ENCODE peak calls at places on chromosomes 7 and 10, in five cellular contexts. L is kidney, Y is psoas muscle, A is A549, E is Caco-2. Q is an unnamed sample.

GRCh38 chr10:133357293-133358151 is at the start of gene FUOM:
- DNase-seq in A (peak), E (peak), L (no peak), Y (peak), Q (peak)

GRCh38 chr7:140646931-140647647 is 6.5 kb upstream of the DENND2A start:
- DNase-seq in A (peak), Y (no peak), E (peak), L (no peak), Q (peak)

GRCh38 chr10:30092151-30092790 is 32.9 kb upstream of the JCAD start:
- DNase-seq in A (no peak), Y (no peak), E (no peak), L (no peak), Q (no peak)

GRCh38 chr10:112758961-112759360 is 191.1 kb upstream of the TCF7L2 start:
- DNase-seq in A (no peak), Y (no peak), E (no peak), L (no peak), Q (no peak)

GRCh38 chr10:67883710-67884312 is 645 bp upstream of the SIRT1 start:
- DNase-seq in Y (no peak), A (no peak), E (no peak), L (no peak), Q (no peak)

GRCh38 chr10:33507662-33508425 is 173.4 kb upstream of the NRP1 start:
- DNase-seq in L (no peak), E (peak), Y (no peak), A (peak), Q (no peak)

GRCh38 chr7:55970561-55970960 is 6.2 kb downstream of the NIPSNAP2 start:
- DNase-seq in L (no peak), E (no peak), A (no peak), Y (no peak), Q (no peak)

GRCh38 chr10:52740913-52741675 is 31.5 kb downstream of the MBL2 start:
- DNase-seq in A (peak), L (no peak), E (peak), Y (peak), Q (peak)

GRCh38 chr7:19526639-19527038 is 182.2 kb downstream of the POLR1F start:
- DNase-seq in A (no peak), Y (no peak), L (no peak), E (no peak), Q (no peak)

GRCh38 chr7:157840913-157841756 is 504.3 kb downstream of the DNAJB6 start:
- DNase-seq in L (peak), Y (no peak), E (no peak), A (no peak), Q (peak)

GRCh38 chr10:44975487-44976331 is 2.9 kb downstream of the DEPP1 start:
- DNase-seq in L (peak), A (peak), Y (no peak), E (peak), Q (peak)

GRCh38 chr10:12638103-12638502 is 288.8 kb downstream of the CAMK1D start:
- DNase-seq in E (peak), L (no peak), Y (no peak), A (peak), Q (no peak)
- H3K4me3 ChIP-seq in E (no peak), L (no peak), Y (no peak), A (no peak), Q (no peak)

DNA sequence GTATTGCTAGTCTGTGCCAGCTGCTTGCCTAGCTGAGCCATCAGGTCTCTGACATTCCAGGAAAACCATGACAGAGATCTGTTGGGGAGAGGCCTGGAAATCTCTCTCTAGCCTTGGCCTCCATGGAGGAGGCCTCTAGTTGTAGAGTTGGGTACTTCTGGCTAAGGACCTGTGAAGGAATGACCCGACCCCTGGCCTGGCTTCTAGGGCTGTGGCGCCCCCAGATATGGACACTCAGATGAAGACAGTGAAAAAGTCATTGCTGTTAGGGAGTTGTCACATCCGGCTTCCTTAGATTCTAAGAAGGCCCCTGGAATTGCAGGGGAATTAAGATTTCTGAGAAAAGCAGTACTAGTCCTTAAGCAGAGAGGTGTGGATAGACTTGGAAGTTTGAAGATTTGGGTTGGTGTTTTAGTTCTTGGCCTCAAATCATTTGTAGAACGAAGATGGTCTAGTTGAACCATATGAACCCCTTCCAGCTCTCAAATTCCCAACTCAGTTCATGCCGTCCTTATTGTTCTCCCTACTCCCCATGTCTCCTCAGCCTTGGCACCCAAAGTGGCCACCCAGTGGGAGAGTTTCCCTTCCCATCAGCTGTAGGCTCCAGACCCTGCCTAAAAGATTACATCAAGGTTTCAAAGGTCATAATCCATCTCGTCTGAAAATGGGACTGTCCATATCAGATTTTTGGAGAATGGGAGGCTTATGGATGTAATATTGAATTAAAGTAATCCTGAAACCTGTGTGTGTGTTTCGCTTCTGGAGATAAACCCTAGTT is 7.0 kb downstream of the HHEX start:
- DNase-seq in A (peak), L (no peak), Y (no peak), E (no peak), Q (peak)
- H3K4me3 ChIP-seq in A (no peak), L (no peak), Y (no peak), E (no peak), Q (peak)

DNA sequence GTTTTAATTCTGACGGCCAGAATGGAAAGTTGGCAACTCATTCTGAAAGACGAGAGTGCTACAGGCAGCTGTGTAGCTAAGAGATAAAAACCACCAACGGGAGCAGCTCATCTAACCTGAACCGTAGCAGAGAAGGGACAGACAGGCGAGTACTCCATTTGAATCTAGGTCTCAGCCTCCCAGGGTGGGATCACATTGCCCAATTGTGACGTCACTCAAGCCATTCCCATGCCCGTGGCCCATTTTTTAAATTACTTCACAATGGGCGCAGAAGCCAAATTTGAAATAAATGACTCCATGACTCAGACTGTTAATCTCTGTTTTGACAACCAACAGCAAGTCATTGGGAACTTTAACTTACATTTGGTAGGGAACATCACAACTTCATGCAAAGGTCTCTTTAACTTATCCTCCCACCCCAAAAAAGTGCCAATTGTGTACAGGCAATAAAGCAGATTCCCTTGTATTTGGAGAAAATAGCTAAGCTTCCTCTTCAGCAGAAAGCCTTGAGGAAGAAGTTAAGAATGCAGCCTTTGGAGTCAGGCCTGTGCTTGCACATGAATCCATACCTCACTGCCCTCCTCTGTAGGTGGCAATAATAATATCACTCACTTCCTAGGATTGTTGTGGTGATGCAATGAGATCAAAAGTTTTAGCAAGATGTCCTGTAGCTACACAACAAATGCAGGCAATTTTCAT is 93.2 kb upstream of the KIF5B start:
- DNase-seq in E (no peak), L (no peak), A (peak), Y (peak), Q (peak)
- H3K4me3 ChIP-seq in E (no peak), L (no peak), A (no peak), Y (peak), Q (no peak)

DNA sequence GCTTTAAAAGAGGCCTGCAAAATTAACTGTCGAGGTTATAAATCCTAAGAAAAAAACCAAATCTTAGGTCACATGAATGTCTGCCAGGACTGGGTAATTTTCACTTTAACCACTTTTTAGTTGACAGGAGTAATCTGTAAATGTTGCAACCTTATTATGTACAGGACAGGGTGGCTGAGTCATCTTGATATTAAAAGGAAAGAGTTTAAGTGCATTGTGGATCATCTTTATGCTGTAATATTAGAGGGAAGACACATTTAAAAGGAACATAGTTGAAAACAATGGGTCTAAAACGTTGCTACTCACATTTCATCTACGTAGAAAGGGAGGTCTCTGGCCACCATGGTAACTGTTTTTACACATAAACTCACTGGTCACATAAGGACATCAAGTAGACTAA is 115.5 kb downstream of the LSMEM1 start:
- DNase-seq in Y (no peak), A (no peak), L (no peak), E (no peak), Q (no peak)
- H3K4me3 ChIP-seq in Y (no peak), A (no peak), L (no peak), E (no peak), Q (no peak)

Q was measured in H7.